ENCODE peak calls at places on chromosomes 5 and 9, in six cellular contexts. Z is BJ, N is spleen, G is sigmoid colon, K is lung, E is WERI-Rb-1. A is an unnamed sample.

GRCh38 chr5:42889311-42889933 is 77.7 kb upstream of the SELENOP start:
- DNase-seq in G (peak; percentile 83), Z (peak; percentile 11), E (peak; percentile 51), N (no peak), K (peak; percentile 81), A (no peak)

GRCh38 chr5:39225405-39226099 is 6.2 kb upstream of the FYB1 start:
- DNase-seq in E (no peak), G (no peak), N (no peak), K (no peak), Z (no peak), A (no peak)

GRCh38 chr5:98106116-98107088 is 667.1 kb upstream of the RGMB start:
- DNase-seq in G (no peak), K (no peak), Z (no peak), E (no peak), N (no peak), A (no peak)

GRCh38 chr9:86288501-86288900 is 6.2 kb upstream of the ISCA1 start:
- DNase-seq in E (no peak), K (no peak), Z (no peak), N (no peak), G (no peak), A (no peak)

GRCh38 chr5:147453901-147454814 is 55.7 kb downstream of the DPYSL3 start:
- DNase-seq in N (peak; percentile 91), K (peak; percentile 79), Z (no peak), E (peak; percentile 94), G (peak; percentile 96), A (peak; percentile 71)

GRCh38 chr5:33594006-33594405 is 153.2 kb downstream of the TARS1 start:
- DNase-seq in N (no peak), E (no peak), G (no peak), Z (no peak), K (no peak), A (no peak)

GRCh38 chr9:116207371-116208111 is 54.0 kb downstream of the PAPPA start:
- DNase-seq in Z (no peak), K (no peak), E (no peak), G (no peak), N (no peak), A (no peak)

GRCh38 chr5:64566531-64566930 is 60.7 kb downstream of the RGS7BP start:
- DNase-seq in Z (no peak), G (no peak), K (no peak), E (no peak), N (no peak), A (no peak)

GRCh38 chr5:124519396-124519795 is 227.0 kb downstream of the ZNF608 start:
- DNase-seq in E (no peak), K (no peak), Z (peak; percentile 21), G (no peak), N (no peak), A (peak; percentile 29)

GRCh38 chr5:119269061-119269579 is 86.7 kb upstream of the TNFAIP8 start:
- DNase-seq in N (peak; percentile 88), G (peak; percentile 66), K (peak; percentile 31), Z (no peak), E (peak; percentile 39), A (no peak)

GRCh38 chr9:93278164-93278563 is 94.2 kb downstream of the WNK2 start:
- DNase-seq in E (no peak), Z (no peak), G (no peak), N (no peak), K (no peak), A (no peak)

GRCh38 chr5:127957701-127958190 is 125.8 kb upstream of the SLC12A2 start:
- DNase-seq in K (no peak), N (no peak), Z (no peak), E (no peak), G (no peak), A (no peak)

DNA sequence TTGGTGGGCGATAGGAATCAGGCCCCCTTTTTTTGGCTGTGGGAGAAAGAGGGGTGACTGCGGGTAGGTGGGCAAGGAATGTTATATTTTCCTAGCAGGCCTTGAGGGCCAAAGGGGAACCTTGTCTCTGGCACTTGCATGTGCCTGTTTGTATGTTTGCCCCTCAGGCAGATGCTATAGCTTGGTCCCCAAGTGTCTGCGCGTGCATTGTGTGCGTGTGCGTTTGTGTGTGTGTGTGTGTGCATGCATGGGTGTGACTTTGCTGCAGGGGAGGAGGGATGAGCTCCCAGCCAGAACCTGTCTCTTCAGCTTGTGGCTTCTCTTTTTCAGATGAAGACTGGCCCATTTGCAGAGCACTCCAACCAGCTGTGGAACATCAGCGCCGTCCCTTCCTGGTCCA is 30.9 kb downstream of the PTPA start:
- DNase-seq in N (no peak), Z (no peak), E (no peak), K (no peak), G (no peak), A (no peak)
- H3K4me3 ChIP-seq in N (no peak overlapping the region), Z (peak overlapping the region; percentile 52), E (no peak overlapping the region), K (no peak overlapping the region), G (peak overlapping the region; percentile 59), A (no peak overlapping the region)

GRCh38 chr9:38423939-38424843 is at the start of gene IGFBPL1:
- DNase-seq in N (no peak), G (no peak), K (no peak), E (peak; percentile 72), Z (no peak), A (peak; percentile 15)

GRCh38 chr9:38422555-38423245 is 1.6 kb downstream of the IGFBPL1 start:
- DNase-seq in N (no peak), G (peak; percentile 20), E (no peak), K (no peak), Z (no peak), A (no peak)

GRCh38 chr9:38424918-38425317 is 664 bp upstream of the IGFBPL1 start:
- DNase-seq in Z (no peak), G (no peak), K (no peak), N (no peak), E (no peak), A (no peak)

GRCh38 chr9:38421498-38422211 is 2.6 kb downstream of the IGFBPL1 start:
- DNase-seq in K (no peak), G (no peak), E (peak; percentile 72), N (no peak), Z (no peak), A (no peak)

DNA sequence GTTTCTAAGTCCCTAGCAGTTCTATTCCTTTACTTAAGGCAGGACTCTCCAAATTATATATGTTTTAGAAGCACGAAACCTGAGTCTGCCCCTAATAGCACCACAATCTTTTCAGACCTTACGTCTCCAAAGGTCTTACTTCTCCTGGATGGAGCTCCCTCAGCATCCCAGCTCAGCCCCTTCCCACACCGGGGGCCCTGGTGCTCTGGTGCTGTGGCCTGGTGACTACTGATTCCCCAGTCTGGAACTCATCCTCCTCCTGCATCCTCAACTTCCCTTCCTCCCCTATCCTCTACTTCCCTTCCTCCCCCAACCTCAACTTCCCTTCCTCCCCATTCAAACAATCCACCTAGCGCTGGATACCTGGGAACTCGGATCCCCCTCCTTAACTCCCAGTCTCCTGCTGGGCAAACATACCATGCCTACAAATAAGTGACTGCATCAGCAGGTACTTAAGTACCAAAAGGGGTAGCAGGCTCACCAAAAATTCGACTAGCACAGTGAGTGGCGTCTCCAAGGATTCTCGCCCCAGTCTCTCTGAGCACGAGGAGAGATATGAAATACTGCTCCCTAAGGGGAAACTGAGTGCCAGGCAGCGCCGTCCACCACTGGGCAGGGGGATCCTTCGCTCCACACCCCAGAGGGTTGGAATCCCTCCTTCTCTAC is 848 bp downstream of the IGFBPL1 start:
- DNase-seq in N (no peak), G (peak; percentile 24), E (no peak), Z (no peak), K (no peak), A (no peak)
- TF ChIP-seq CTCF in N (no peak), G (no peak), E (no peak), Z (no peak), K (no peak), A (no peak)

GRCh38 chr5:9470410-9470809 is 75.5 kb downstream of the SEMA5A start:
- DNase-seq in N (no peak), K (no peak), Z (no peak), E (no peak), G (no peak), A (no peak)

GRCh38 chr5:9464478-9464877 is 81.4 kb downstream of the SEMA5A start:
- DNase-seq in K (no peak), G (no peak), Z (no peak), N (no peak), E (no peak), A (no peak)

GRCh38 chr5:9466677-9467076 is 79.2 kb downstream of the SEMA5A start:
- DNase-seq in Z (peak; percentile 58), K (no peak), E (no peak), N (no peak), G (no peak), A (no peak)

GRCh38 chr5:9468070-9468388 is 77.8 kb downstream of the SEMA5A start:
- DNase-seq in G (no peak), N (no peak), K (no peak), E (no peak), Z (peak; percentile 77), A (no peak)

GRCh38 chr5:9467199-9468069 is 78.4 kb downstream of the SEMA5A start:
- DNase-seq in N (no peak), K (no peak), Z (no peak), G (no peak), E (no peak), A (no peak)
- H3K36me3 ChIP-seq in N (no peaks in the 10 kb centered on the region), K (no peaks in the 10 kb centered on the region), Z (no peaks in the 10 kb centered on the region), G (no peaks in the 10 kb centered on the region), E (no peaks in the 10 kb centered on the region), A (no peaks in the 10 kb centered on the region)

GRCh38 chr9:137127301-137128157 is 11.4 kb upstream of the GRIN1 start:
- DNase-seq in G (no peak), K (peak; percentile 38), E (no peak), Z (no peak), N (no peak), A (no peak)
- H3K4me3 ChIP-seq in G (peak overlapping the region; percentile 17), K (no peak overlapping the region), E (no peak overlapping the region), Z (no peak overlapping the region), N (peak overlapping the region; percentile 13), A (peak overlapping the region; percentile 82)

GRCh38 chr5:94526708-94527107 is 91.7 kb downstream of the KIAA0825 start:
- DNase-seq in Z (no peak), G (no peak), K (no peak), N (no peak), E (no peak), A (no peak)
- TF ChIP-seq CTCF in Z (no peak), G (no peak), K (no peak), N (no peak), E (no peak), A (no peak)

A was measured in GM06990.